ENCODE peak calls at places on chromosome 17, in seven cellular contexts. L is esophagus muscularis mucosa; N is ascending aorta; O is epithelial cell of esophagus; X is CD4-positive, alpha-beta T cell; F is breast epithelium; K is AG04450. A is an unnamed sample.

GRCh38 chr17:39971076-39971603 is 8.3 kb downstream of the GSDMA start:
- DNase-seq in L (no peak), N (no peak), O (no peak), X (no peak), F (no peak), K (no peak), A (no peak)

GRCh38 chr17:46758614-46759013 is 59.9 kb downstream of the WNT3 start:
- DNase-seq in L (no peak), N (no peak), O (peak), X (no peak), F (no peak), K (no peak), A (no peak)

GRCh38 chr17:51707216-51707615 is 446.9 kb downstream of the UTP18 start:
- DNase-seq in L (no peak), N (no peak), O (peak), X (no peak), F (no peak), K (no peak), A (no peak)

GRCh38 chr17:622356-622755 is 92.3 kb downstream of the VPS53 start:
- DNase-seq in L (no peak), N (no peak), O (peak), X (no peak), F (no peak), K (peak), A (no peak)

GRCh38 chr17:40718904-40719303 is 15.4 kb upstream of the KRT24 start:
- DNase-seq in L (no peak), N (no peak), O (no peak), X (no peak), F (no peak), K (no peak), A (no peak)

GRCh38 chr17:81480140-81480917 is 32.3 kb downstream of the ACTG1 start:
- DNase-seq in L (no peak), N (no peak), O (peak), X (no peak), F (no peak), K (no peak), A (no peak)

GRCh38 chr17:27362909-27363308 is 69.0 kb downstream of the WSB1 start:
- DNase-seq in L (no peak), N (no peak), O (no peak), X (no peak), F (no peak), K (no peak), A (no peak)

GRCh38 chr17:40559954-40560591 is 5.2 kb downstream of the CCR7 start:
- DNase-seq in L (peak), N (peak), O (peak), X (peak), F (peak), K (peak), A (peak)

GRCh38 chr17:66755944-66756290 is 79.0 kb upstream of the CACNG5 start:
- DNase-seq in L (no peak), N (no peak), O (no peak), X (no peak), F (no peak), K (no peak), A (no peak)

GRCh38 chr17:3622977-3623594 is 13.0 kb downstream of the SHPK start:
- DNase-seq in L (no peak), N (no peak), O (no peak), X (no peak), F (no peak), K (no peak), A (no peak)
- TF ChIP-seq CTCF in L (no peak), N (no peak), O (no peak), X (no peak), F (no peak), K (no peak), A (no peak)

GRCh38 chr17:52710363-52710901 is 551.9 kb upstream of the CA10 start:
- DNase-seq in L (no peak), N (no peak), O (no peak), X (no peak), F (no peak), K (no peak), A (no peak)
- TF ChIP-seq CTCF in L (no peak), N (no peak), O (no peak), X (no peak), F (no peak), K (no peak), A (no peak)

GRCh38 chr17:41917957-41918391 is 777 bp downstream of the ACLY start:
- DNase-seq in L (no peak), N (no peak), O (peak), X (peak), F (peak), K (no peak), A (peak)
- TF ChIP-seq CTCF in L (no peak), N (no peak), O (no peak), X (no peak), F (no peak), K (no peak), A (no peak)

GRCh38 chr17:78647030-78647429 is 69.8 kb upstream of the DNAH17 start:
- DNase-seq in L (no peak), N (no peak), O (no peak), X (no peak), F (no peak), K (no peak), A (no peak)
- TF ChIP-seq CTCF in L (no peak), N (no peak), O (no peak), X (no peak), F (no peak), K (no peak), A (no peak)

GRCh38 chr17:64706224-64707076 is 44.3 kb upstream of the SMURF2 start:
- DNase-seq in L (no peak), N (no peak), O (peak), X (no peak), F (no peak), K (no peak), A (no peak)
- TF ChIP-seq CTCF in L (no peak), N (no peak), O (no peak), X (no peak), F (no peak), K (no peak), A (no peak)

DNA sequence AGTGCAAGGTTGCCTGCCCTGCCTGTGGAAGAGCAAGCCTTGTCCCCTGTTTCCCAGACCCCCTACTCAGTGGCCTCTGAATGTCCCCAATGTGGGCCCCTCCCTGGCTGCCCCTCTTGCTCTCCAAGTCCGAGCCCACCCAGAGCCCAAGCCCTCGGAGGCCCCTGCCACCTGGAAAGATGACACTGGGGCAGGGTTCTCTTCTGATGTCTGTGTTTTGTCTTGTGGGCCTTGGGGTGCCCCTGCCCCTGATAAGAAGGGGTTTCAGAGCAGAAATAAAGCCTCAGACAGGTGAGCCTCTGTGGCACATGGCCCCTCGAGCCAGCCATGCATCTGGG is 85.4 kb upstream of the CBX4 start:
- DNase-seq in L (no peak), N (no peak), O (no peak), X (no peak), F (no peak), K (no peak), A (no peak)
- TF ChIP-seq CTCF in L (no peak), N (no peak), O (no peak), X (no peak), F (no peak), K (no peak), A (no peak)

DNA sequence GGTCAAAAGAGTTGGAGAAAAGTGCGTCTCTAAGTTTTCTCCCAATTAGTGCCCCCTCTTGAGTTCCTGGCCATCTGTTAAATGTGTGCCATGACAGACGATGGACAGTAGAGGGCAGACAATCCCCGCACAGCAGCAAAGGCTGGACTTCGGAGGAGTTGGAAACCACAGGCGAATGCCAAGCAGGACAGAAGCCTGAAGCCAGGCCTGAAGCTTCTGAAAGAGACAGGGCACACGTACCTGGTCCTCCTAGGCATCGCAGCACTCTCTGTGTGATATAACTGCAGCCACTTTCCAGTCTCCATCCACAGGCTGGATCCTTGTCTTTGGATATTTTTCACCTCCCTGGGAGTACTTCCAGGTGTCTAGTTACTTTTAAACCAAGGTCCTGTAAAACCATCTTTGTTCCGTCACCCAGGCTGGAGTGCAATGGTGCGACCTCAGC is 14.5 kb downstream of the C17orf100 start:
- DNase-seq in L (no peak), N (no peak), O (peak), X (no peak), F (peak), K (peak), A (no peak)
- TF ChIP-seq CTCF in L (peak), N (peak), O (peak), X (peak), F (peak), K (peak), A (peak)

DNA sequence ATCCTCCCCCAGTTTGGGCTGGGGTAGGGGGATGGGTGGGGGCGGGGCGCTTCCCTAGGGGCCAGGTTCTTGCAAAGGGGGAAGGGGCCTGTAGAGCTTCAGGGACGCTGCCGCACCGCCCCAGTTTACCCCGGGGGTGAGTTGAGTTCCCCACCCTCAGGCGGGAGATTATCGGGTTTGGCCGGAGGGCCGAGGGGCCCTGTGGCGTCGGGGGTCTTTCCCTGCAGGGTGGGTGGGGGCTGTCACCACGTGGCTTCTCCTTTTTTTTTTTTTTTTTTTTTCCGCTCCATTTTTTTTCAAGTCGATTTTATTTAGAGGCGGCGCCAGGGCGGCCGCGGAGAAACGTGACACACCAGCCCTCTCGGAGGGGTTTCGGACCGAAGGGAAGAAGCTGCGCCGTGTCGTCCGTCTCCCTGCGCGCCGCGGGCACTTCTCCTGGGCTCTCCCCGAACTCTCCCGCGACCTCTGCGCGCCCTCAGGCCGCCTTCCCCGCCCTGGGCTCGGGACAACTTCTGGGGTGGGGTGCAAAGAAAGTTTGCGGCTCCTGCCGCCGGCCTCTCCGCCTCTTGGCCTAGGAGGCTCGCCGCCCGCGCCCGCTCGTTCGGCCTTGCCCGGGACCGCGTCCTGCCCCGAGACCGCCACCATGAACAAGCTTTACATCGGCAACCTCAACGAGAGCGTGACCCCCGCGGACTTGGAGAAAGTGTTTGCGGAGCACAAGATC is at the start of gene IGF2BP1:
- DNase-seq in L (peak), N (no peak), O (peak), X (no peak), F (no peak), K (no peak), A (peak)
- TF ChIP-seq CTCF in L (no peak), N (no peak), O (no peak), X (no peak), F (no peak), K (no peak), A (no peak)

GRCh38 chr17:36773039-36773438 is 164.2 kb upstream of the LHX1 start:
- DNase-seq in L (no peak), N (no peak), O (no peak), X (no peak), F (no peak), K (no peak), A (no peak)

DNA sequence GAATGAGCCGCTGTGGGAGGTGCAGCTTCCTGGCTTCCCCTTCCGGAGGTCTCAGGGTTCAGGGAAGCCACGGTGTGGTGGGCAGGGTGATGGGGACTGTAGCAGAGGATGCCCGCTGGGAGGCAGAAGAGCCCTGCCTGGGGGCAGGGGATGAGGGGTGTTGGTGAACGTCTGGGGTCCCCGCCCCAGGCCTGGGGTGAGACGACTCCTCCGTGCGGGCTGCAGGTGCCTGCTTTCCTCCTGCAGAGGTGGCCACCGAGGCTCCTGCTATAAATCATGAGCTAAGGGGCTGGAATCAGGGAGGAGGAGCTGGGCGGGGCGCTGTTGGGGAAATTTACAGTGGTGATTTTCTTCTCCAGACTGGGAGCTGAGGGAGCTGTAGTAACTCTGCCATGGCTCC is 167.0 kb downstream of the MRM1 start:
- DNase-seq in L (no peak), N (no peak), O (no peak), X (no peak), F (no peak), K (no peak), A (no peak)
- TF ChIP-seq CTCF in L (no peak), N (no peak), O (no peak), X (no peak), F (no peak), K (peak), A (no peak)

DNA sequence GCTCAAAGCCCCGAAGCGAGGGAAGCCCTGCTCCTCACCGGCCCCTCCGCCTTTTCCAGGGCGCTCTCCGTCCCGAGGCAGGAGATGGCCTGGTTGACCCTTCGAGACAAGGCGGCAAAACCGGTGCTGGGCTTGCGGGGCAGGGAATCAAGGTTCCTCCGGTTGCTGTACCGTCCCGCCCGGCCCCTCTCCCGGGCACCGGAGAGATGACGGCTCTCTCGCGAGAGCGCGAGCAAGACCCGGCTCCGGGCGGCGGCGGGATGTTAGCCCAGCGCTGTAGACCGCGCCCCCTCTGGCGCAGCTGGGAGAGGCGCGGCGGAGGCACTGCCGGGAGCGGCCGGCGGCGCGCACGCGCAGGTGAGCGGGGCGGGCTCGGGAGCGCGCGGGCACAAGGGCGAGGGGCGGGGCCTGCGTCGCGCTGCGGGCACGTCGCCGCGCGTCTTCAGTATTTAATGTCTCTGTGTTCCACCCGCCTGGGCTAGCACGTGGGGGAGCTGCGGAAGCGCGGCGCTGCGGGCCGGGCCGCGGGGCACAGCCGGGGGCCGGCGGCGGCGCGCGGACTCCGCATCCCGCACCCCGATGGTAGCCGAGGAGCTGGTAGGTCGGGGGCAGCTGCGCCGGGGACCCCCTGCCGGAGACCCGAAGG is at the start of gene AKAP1:
- DNase-seq in L (peak), N (peak), O (peak), X (peak), F (peak), K (peak), A (peak)
- TF ChIP-seq CTCF in L (peak), N (peak), O (peak), X (no peak), F (peak), K (peak), A (peak)

A was measured in osteocyte.